ENCODE peak calls at places on chromosomes 5 and 9, in six cellular contexts. B, A, N, W, O and M are unnamed samples.

GRCh38 chr9:81312346-81312745 is 377.0 kb downstream of the TLE1 start:
- DNase-seq in B (no peak), A (no peak), N (no peak), W (no peak), O (no peak), M (no peak)

GRCh38 chr9:99130069-99130468 is 25.2 kb downstream of the TGFBR1 start:
- DNase-seq in B (no peak), A (no peak), N (no peak), W (no peak), O (no peak), M (no peak)

GRCh38 chr5:76303917-76304316 is 99.2 kb upstream of the IQGAP2 start:
- DNase-seq in B (peak; percentile 12), A (peak; percentile 82), N (peak; percentile 11), W (no peak), O (no peak), M (no peak)

GRCh38 chr9:7234144-7234543 is 476.4 kb downstream of the KDM4C start:
- DNase-seq in B (no peak), A (peak; percentile 90), N (peak; percentile 34), W (peak; percentile 22), O (no peak), M (no peak)

GRCh38 chr9:112273826-112274225 is 59.6 kb downstream of the PTBP3 start:
- DNase-seq in B (no peak), A (no peak), N (no peak), W (no peak), O (no peak), M (no peak)

GRCh38 chr5:72015103-72015548 is 92.1 kb upstream of the MAP1B start:
- DNase-seq in B (peak; percentile 38), A (no peak), N (peak; percentile 77), W (peak; percentile 56), O (peak; percentile 84), M (no peak)

GRCh38 chr5:14034991-14035390 is 90.5 kb upstream of the DNAH5 start:
- DNase-seq in B (no peak), A (peak; percentile 55), N (peak; percentile 24), W (peak; percentile 42), O (no peak), M (no peak)

GRCh38 chr5:66129184-66129583 is 14.9 kb upstream of the SREK1 start:
- DNase-seq in B (no peak), A (no peak), N (no peak), W (no peak), O (no peak), M (no peak)

GRCh38 chr5:125326114-125326513 is 579.7 kb upstream of the ZNF608 start:
- DNase-seq in B (peak; percentile 81), A (no peak), N (peak; percentile 89), W (peak; percentile 88), O (no peak), M (peak; percentile 41)

GRCh38 chr5:124436294-124436693 is 310.1 kb downstream of the ZNF608 start:
- DNase-seq in B (no peak), A (no peak), N (peak; percentile 14), W (peak; percentile 75), O (no peak), M (no peak)